ENCODE peak calls at places on chromosomes 5 and 9, in four cellular contexts. One of them, this sample, is unnamed.
A peak's percentile ranks its signal among the peaks of the same experiment; 100 is the strongest.

GRCh38 chr5:63820557-63820956 is 141.7 kb downstream of the HTR1A start:
- DNase-seq in dermis blood vessel endothelial cell: no peak
- DNase-seq in GM12892: no peak
- DNase-seq in posterior vena cava: no peak
- DNase-seq in this sample: no peak

GRCh38 chr5:122492675-122493074 is 180.6 kb downstream of the SNCAIP start:
- DNase-seq in dermis blood vessel endothelial cell: peak; percentile 22
- DNase-seq in GM12892: no peak
- DNase-seq in posterior vena cava: no peak
- DNase-seq in this sample: no peak

GRCh38 chr9:93123561-93124283 is 10.3 kb downstream of the NINJ1 start:
- DNase-seq in dermis blood vessel endothelial cell: no peak
- DNase-seq in GM12892: no peak
- DNase-seq in posterior vena cava: peak; percentile 62
- DNase-seq in this sample: peak; percentile 15

GRCh38 chr9:81595887-81596558 is 93.3 kb downstream of the TLE1 start:
- DNase-seq in dermis blood vessel endothelial cell: peak; percentile 95
- DNase-seq in GM12892: no peak
- DNase-seq in posterior vena cava: no peak
- DNase-seq in this sample: no peak

GRCh38 chr5:137148656-137149055 is 350.5 kb downstream of the SPOCK1 start:
- DNase-seq in dermis blood vessel endothelial cell: no peak
- DNase-seq in GM12892: no peak
- DNase-seq in posterior vena cava: no peak
- DNase-seq in this sample: no peak

GRCh38 chr9:86907346-86907745 is 40.0 kb downstream of the GAS1 start:
- DNase-seq in dermis blood vessel endothelial cell: no peak
- DNase-seq in GM12892: no peak
- DNase-seq in posterior vena cava: no peak
- DNase-seq in this sample: no peak

GRCh38 chr9:124372038-124372437 is 43.2 kb downstream of the PSMB7 start:
- DNase-seq in dermis blood vessel endothelial cell: no peak
- DNase-seq in GM12892: no peak
- DNase-seq in posterior vena cava: no peak
- DNase-seq in this sample: no peak

GRCh38 chr9:91421022-91421765 is 2.4 kb downstream of the NFIL3 start:
- DNase-seq in dermis blood vessel endothelial cell: peak; percentile 62
- DNase-seq in GM12892: no peak
- DNase-seq in posterior vena cava: peak; percentile 87
- DNase-seq in this sample: peak; percentile 65

GRCh38 chr9:81822967-81823366 is 105.3 kb upstream of the SPATA31D4 start:
- DNase-seq in dermis blood vessel endothelial cell: peak; percentile 81
- DNase-seq in GM12892: no peak
- DNase-seq in posterior vena cava: no peak
- DNase-seq in this sample: no peak

GRCh38 chr5:72921886-72922285 is 34.0 kb upstream of the FCHO2 start:
- DNase-seq in dermis blood vessel endothelial cell: no peak
- DNase-seq in GM12892: no peak
- DNase-seq in posterior vena cava: no peak
- DNase-seq in this sample: no peak

GRCh38 chr9:128159073-128159783 is 837 bp upstream of the BBLN start:
- DNase-seq in dermis blood vessel endothelial cell: no peak
- DNase-seq in GM12892: no peak
- DNase-seq in posterior vena cava: no peak
- DNase-seq in this sample: no peak

GRCh38 chr5:29005386-29005785 is 1967.0 kb upstream of the CDH9 start:
- DNase-seq in dermis blood vessel endothelial cell: peak; percentile 0
- DNase-seq in GM12892: no peak
- DNase-seq in posterior vena cava: no peak
- DNase-seq in this sample: no peak

GRCh38 chr5:756171-756570 is 28.4 kb downstream of the ZDHHC11B start:
- DNase-seq in dermis blood vessel endothelial cell: no peak
- DNase-seq in GM12892: no peak
- DNase-seq in posterior vena cava: peak; percentile 88
- DNase-seq in this sample: peak; percentile 28

GRCh38 chr5:78927657-78928282 is 57.3 kb downstream of the ARSB start:
- DNase-seq in dermis blood vessel endothelial cell: peak; percentile 20
- DNase-seq in GM12892: no peak
- DNase-seq in posterior vena cava: no peak
- DNase-seq in this sample: no peak

GRCh38 chr9:79742145-79742820 is 170.5 kb downstream of the TLE4 start:
- DNase-seq in dermis blood vessel endothelial cell: no peak
- DNase-seq in GM12892: no peak
- DNase-seq in posterior vena cava: no peak
- DNase-seq in this sample: no peak

GRCh38 chr9:79633558-79633957 is 61.8 kb downstream of the TLE4 start:
- DNase-seq in dermis blood vessel endothelial cell: peak; percentile 13
- DNase-seq in GM12892: no peak
- DNase-seq in posterior vena cava: no peak
- DNase-seq in this sample: no peak

GRCh38 chr5:177997319-177997670 is 1.3 kb upstream of the PROP1 start:
- DNase-seq in dermis blood vessel endothelial cell: no peak
- DNase-seq in GM12892: no peak
- DNase-seq in posterior vena cava: no peak
- DNase-seq in this sample: no peak

GRCh38 chr9:27542519-27542918 is 12.9 kb upstream of the MOB3B start:
- DNase-seq in dermis blood vessel endothelial cell: no peak
- DNase-seq in GM12892: no peak
- DNase-seq in posterior vena cava: no peak
- DNase-seq in this sample: no peak

GRCh38 chr5:141484499-141485304 is at the start of gene PCDHGC4:
- DNase-seq in dermis blood vessel endothelial cell: peak; percentile 56
- DNase-seq in GM12892: no peak
- DNase-seq in posterior vena cava: no peak
- DNase-seq in this sample: no peak

GRCh38 chr5:143576721-143577484 is 173.4 kb upstream of the NR3C1 start:
- DNase-seq in dermis blood vessel endothelial cell: peak; percentile 29
- DNase-seq in GM12892: no peak
- DNase-seq in posterior vena cava: no peak
- DNase-seq in this sample: no peak

GRCh38 chr5:61332369-61332745 is 299 bp downstream of the ZSWIM6 start:
- DNase-seq in dermis blood vessel endothelial cell: peak; percentile 47
- DNase-seq in GM12892: peak; percentile 19
- DNase-seq in posterior vena cava: peak; percentile 85
- DNase-seq in this sample: peak; percentile 40

GRCh38 chr5:135890296-135890695 is 5.3 kb downstream of the IL9 start:
- DNase-seq in dermis blood vessel endothelial cell: no peak
- DNase-seq in GM12892: no peak
- DNase-seq in posterior vena cava: no peak
- DNase-seq in this sample: no peak

GRCh38 chr5:148846930-148847329 is 20.5 kb downstream of the ADRB2 start:
- DNase-seq in dermis blood vessel endothelial cell: no peak
- DNase-seq in GM12892: no peak
- DNase-seq in posterior vena cava: no peak
- DNase-seq in this sample: no peak